ENCODE peak calls at places on chromosomes 6 and 20, in four cellular contexts. G is CD8-positive, alpha-beta memory T cell; D is GM23248; B is spleen. K is an unnamed sample. For H3K4me1, the result is how much of the 10 kb centered on the place peaks cover.

GRCh38 chr6:33088258-33088930 is 12.6 kb downstream of the HLA-DPB1 start:
- DNase-seq in B (no peak), G (no peak), D (no peak), K (peak)

GRCh38 chr6:27145731-27146455 is 101.6 kb upstream of the PRSS16 start:
- DNase-seq in D (peak), G (peak), B (peak), K (peak)

GRCh38 chr6:108014040-108014439 is 56.0 kb upstream of the SEC63 start:
- DNase-seq in B (no peak), G (no peak), D (no peak), K (no peak)

GRCh38 chr6:100035873-100036653 is 42.0 kb upstream of the MCHR2 start:
- DNase-seq in D (peak), B (no peak), G (no peak), K (peak)

GRCh38 chr20:25253606-25254275 is 5.9 kb downstream of the PYGB start:
- DNase-seq in D (no peak), B (no peak), G (no peak), K (no peak)

GRCh38 chr20:31833130-31833930 is 12.1 kb downstream of the FOXS1 start:
- DNase-seq in B (peak), D (peak), G (peak), K (no peak)

GRCh38 chr6:34234667-34235604 is 1.7 kb upstream of the HMGA1 start:
- DNase-seq in D (no peak), B (peak), G (peak), K (no peak)

GRCh38 chr20:21513881-21514540 is at the start of gene NKX2-2:
- DNase-seq in B (no peak), D (no peak), G (no peak), K (no peak)

GRCh38 chr6:6418421-6418820 is 98.0 kb upstream of the F13A1 start:
- DNase-seq in D (no peak), B (no peak), G (no peak), K (no peak)

GRCh38 chr20:37245671-37246237 is 15.9 kb downstream of the GHRH start:
- DNase-seq in B (no peak), G (no peak), D (no peak), K (no peak)

GRCh38 chr6:170305772-170306323 is 710 bp upstream of the FAM120B start:
- DNase-seq in B (no peak), G (no peak), D (no peak), K (no peak)

DNA sequence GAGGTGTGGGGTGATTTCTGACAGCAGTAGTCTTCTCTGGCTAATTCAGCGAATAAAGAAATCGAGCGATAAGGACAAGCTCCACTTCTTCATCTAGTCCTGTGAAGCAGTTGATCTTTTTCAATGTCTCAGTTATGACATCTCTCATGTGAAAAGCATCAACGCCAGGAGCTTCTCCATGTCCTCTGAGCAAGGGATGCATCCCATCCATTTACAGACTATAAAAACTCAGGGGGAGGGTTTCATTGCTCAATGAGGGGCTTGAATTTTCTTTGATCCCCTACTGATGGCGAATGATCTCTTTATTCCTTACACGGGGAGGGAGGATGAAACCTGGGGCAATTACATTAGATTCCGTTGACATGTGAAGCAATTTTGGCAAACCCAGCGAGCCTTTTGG is 269.1 kb downstream of the HIVEP2 start:
- DNase-seq in B (no peak), D (no peak), G (no peak), K (no peak)
- H3K4me1 ChIP-seq in B (under half), D (under half), G (under half), K (under half)

DNA sequence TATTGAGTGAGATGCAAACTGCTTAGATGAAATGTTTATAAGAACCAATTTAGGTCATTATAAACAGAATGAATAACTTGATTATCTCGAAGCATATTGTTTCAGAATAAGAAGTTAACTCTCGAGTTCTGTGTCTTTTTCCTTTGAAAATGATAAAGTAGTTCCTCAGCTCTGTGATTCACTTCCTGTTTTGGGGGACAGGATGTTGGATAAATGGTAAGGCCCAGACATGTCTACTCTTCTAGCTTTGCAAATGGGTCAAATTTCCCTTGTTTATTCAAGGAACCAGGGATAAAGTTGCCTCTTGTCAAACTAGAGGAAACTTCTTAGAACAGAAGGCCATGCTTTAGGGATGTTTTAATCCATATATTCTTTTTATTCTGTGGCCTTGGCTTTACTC is 246.9 kb downstream of the SOX4 start:
- DNase-seq in B (no peak), G (no peak), D (no peak), K (peak)
- H3K4me1 ChIP-seq in B (under half), G (under half), D (under half), K (under half)

GRCh38 chr20:63452341-63453028 is 20.0 kb downstream of the KCNQ2 start:
- DNase-seq in D (no peak), B (no peak), G (no peak), K (no peak)

GRCh38 chr20:63456429-63457284 is 15.8 kb downstream of the KCNQ2 start:
- DNase-seq in B (no peak), D (peak), G (no peak), K (no peak)

GRCh38 chr20:63455568-63455859 is 16.9 kb downstream of the KCNQ2 start:
- DNase-seq in D (no peak), G (no peak), B (no peak), K (no peak)

GRCh38 chr20:63453029-63453523 is 19.4 kb downstream of the KCNQ2 start:
- DNase-seq in D (no peak), G (no peak), B (no peak), K (no peak)

DNA sequence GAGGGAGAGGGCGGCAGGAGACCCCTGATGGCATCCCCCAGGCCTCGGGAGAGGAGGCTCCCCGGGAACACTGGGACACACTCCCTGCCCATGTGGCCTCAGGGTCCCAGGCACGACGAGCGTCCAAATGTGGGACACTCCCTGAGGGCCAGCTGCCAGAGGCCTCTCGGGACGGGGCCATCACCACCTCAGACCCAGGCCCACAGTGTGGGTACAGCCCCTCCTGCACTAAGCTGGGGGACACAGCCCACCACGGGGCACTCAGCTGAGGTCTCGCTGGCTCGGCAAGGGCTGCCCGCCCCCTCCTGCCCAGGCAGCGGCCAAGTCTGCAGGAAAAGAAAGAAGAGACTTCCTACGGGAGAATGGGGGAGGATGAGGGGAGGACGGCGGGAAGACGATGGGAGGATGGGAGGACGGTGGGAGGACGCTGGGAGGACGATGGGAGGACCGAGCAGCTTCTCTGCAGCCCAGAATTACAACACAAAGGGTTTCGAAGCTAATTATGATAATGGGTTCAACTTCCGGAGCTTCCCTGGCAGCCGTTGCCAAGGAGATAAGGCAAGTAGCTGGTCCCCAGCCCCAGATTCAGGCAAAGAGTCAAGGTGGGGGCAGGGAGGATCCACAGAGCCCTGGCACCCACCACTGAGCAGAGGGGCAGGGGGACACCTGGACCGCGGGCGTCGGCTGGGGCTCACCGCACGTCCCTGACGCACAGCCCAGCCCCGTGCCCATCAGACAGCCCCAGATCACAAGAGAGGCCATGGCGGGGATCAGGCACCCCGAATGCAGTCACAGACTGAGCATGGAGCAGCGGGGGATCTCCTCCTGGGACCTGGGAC is 17.5 kb downstream of the KCNQ2 start:
- DNase-seq in G (no peak), B (no peak), D (no peak), K (no peak)
- H3K4me1 ChIP-seq in G (under half), B (under half), D (under half), K (under half)

GRCh38 chr20:46650575-46651090 is 626 bp downstream of the SLC13A3 start:
- DNase-seq in D (no peak), G (no peak), B (no peak), K (no peak)
- H3K4me1 ChIP-seq in D (under half), G (under half), B (under half), K (under half)